ENCODE peak calls at places on chromosomes 3 and 15, in four cellular contexts. L, G, E and Q are unnamed samples.

GRCh38 chr15:53312707-53313106 is 446.8 kb downstream of the WDR72 start:
- DNase-seq in L (no peak), G (no peak), E (no peak), Q (no peak)

GRCh38 chr3:157582634-157582968 is 79.4 kb upstream of the VEPH1 start:
- DNase-seq in L (no peak), G (no peak), E (no peak), Q (no peak)

GRCh38 chr3:96700322-96701315 is 113.8 kb upstream of the EPHA6 start:
- DNase-seq in L (no peak), G (no peak), E (no peak), Q (no peak)

GRCh38 chr3:77468408-77469045 is 428.6 kb downstream of the ROBO2 start:
- DNase-seq in L (no peak), G (no peak), E (no peak), Q (no peak)

GRCh38 chr3:21752749-21753347 is 1.8 kb upstream of the ZNF385D start:
- DNase-seq in L (no peak), G (no peak), E (no peak), Q (no peak)

GRCh38 chr3:50519471-50520089 is 16.1 kb upstream of the CACNA2D2 start:
- DNase-seq in L (peak; percentile 58), G (no peak), E (peak; percentile 88), Q (peak; percentile 52)

GRCh38 chr15:92819312-92820232 is 80.6 kb upstream of the CHD2 start:
- DNase-seq in L (no peak), G (no peak), E (no peak), Q (no peak)

GRCh38 chr15:59087731-59088130 is 17.2 kb upstream of the CCNB2 start:
- DNase-seq in L (no peak), G (no peak), E (no peak), Q (no peak)

GRCh38 chr3:196377321-196377720 is 39.1 kb upstream of the TM4SF19 start:
- DNase-seq in L (no peak), G (no peak), E (no peak), Q (no peak)

GRCh38 chr15:69903476-69904295 is 194.0 kb downstream of the TLE3 start:
- DNase-seq in L (no peak), G (no peak), E (no peak), Q (no peak)

GRCh38 chr15:69758291-69758771 is 305.7 kb downstream of the RPLP1 start:
- DNase-seq in L (no peak), G (no peak), E (no peak), Q (no peak)

GRCh38 chr3:140186421-140186920 is 251.5 kb downstream of the CLSTN2 start:
- DNase-seq in L (no peak), G (no peak), E (no peak), Q (no peak)

GRCh38 chr3:14467723-14468620 is 65.6 kb downstream of the SLC6A6 start:
- DNase-seq in L (peak; percentile 37), G (no peak), E (no peak), Q (peak; percentile 33)

GRCh38 chr3:188284455-188285212 is 130.7 kb downstream of the LPP start:
- DNase-seq in L (no peak), G (no peak), E (no peak), Q (no peak)

GRCh38 chr3:32602206-32602605 is 31.5 kb upstream of the DYNC1LI1 start:
- DNase-seq in L (no peak), G (no peak), E (no peak), Q (no peak)

GRCh38 chr15:39304931-39305728 is 275.7 kb upstream of the THBS1 start:
- DNase-seq in L (no peak), G (no peak), E (no peak), Q (no peak)

GRCh38 chr3:147257972-147258371 is 148.4 kb downstream of the ZIC4 start:
- DNase-seq in L (no peak), G (no peak), E (no peak), Q (no peak)

GRCh38 chr3:133490468-133491351 is 82.8 kb upstream of the CDV3 start:
- DNase-seq in L (peak; percentile 38), G (no peak), E (peak; percentile 90), Q (no peak)

GRCh38 chr3:106765342-106765741 is 611.9 kb upstream of the CCDC54 start:
- DNase-seq in L (no peak), G (no peak), E (no peak), Q (no peak)

GRCh38 chr3:61830111-61830400 is 268.7 kb downstream of the PTPRG start:
- DNase-seq in L (no peak), G (no peak), E (no peak), Q (no peak)

GRCh38 chr3:18233987-18234716 is 191.0 kb downstream of the SATB1 start:
- DNase-seq in L (no peak), G (no peak), E (no peak), Q (no peak)

GRCh38 chr3:119294889-119295769 is 946 bp downstream of the ARHGAP31 start:
- DNase-seq in L (peak; percentile 61), G (no peak), E (peak; percentile 86), Q (peak; percentile 29)

GRCh38 chr3:196202516-196202970 is 8.7 kb downstream of the ZDHHC19 start:
- DNase-seq in L (no peak), G (no peak), E (peak; percentile 90), Q (no peak)

GRCh38 chr3:136957751-136958288 is at the start of gene IL20RB:
- DNase-seq in L (no peak), G (no peak), E (no peak), Q (no peak)

GRCh38 chr15:70245932-70246622 is 148.4 kb upstream of the TLE3 start:
- DNase-seq in L (no peak), G (no peak), E (peak; percentile 75), Q (no peak)

DNA sequence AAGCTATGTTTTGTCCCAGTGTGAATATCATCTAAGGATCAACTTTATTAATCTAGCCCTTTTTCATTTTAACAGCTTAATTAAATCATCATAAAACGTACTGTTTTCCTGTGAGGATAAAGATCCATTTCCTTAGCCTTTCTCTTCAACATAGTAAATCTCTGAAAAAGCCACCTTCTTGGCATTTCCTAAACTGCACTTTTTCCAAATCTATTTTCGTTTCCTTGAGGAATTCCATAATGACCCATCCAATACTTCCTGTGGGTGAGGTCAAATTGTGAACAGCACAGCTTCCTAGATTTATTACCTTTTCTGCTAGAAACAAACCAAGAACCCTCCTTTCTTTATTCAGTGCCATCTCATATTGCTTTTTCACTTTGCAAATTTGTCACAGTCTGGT is 129.4 kb upstream of the CNTN4 start:
- DNase-seq in L (no peak), G (no peak), E (no peak), Q (no peak)
- H3K9me3 ChIP-seq in L (no peaks in the 10 kb centered on the region), G (no peaks in the 10 kb centered on the region), E (no peaks in the 10 kb centered on the region), Q (no peaks in the 10 kb centered on the region)

DNA sequence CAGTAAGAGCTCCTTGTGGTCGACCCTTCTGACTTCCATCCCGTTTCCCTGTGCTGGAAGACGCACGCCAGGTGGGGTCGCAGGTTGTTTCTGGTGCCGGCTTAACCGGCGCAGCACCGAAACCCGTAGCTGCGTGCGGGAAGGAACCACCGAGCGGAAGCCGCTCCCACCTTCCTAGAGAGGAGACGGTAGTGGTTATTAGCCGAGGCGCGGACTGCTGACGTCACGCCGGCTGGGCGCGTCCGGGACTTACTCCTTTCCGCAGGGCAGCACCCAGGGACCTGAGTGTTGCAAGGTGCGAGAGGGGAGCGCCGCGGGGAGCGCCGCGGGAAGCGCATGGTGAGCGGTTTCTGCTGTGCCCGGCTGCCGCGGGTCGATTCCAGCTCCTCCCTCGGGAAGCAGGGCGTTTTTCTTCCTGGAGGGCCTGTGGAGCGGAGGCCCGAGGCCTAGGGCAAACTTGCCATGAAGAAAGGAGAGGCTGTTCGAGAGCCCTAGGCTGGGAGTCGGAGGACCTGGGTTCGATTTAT is at the start of gene ZNF501:
- DNase-seq in L (peak; percentile 83), G (no peak), E (peak; percentile 97), Q (peak; percentile 72)
- H3K9me3 ChIP-seq in L (peaks cover 11% of the 10 kb centered on the region), G (no peaks in the 10 kb centered on the region), E (peaks cover 87% of the 10 kb centered on the region), Q (peaks cover 29% of the 10 kb centered on the region)

DNA sequence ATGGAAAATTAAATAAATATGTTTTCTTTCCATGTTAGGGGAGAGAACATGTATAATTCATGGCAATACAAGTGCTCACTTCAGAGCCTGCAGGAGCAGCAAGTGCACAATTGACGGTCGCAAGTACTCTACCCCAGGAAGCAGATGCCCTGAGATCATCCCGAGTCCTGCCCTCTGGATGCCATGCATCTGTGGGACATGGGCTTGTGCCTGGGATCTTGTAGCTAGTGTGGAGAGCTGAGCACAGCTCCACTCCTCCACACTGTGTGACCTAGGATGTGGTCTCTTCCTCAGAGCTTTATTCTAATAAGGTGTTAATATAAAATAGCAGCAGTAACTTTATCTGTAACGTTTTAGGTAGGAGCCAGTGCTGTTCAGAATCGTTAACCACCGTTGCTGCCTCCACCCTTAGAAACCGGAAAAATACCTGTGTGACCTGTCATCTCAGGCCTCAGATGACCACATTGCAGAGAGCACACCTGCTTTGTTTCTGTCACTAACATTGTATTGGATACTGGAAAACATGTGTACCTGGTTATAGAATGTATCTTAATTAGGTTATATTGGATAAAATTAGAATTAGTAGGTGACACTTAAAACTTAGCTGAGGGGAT is 105.0 kb upstream of the GOLGA6L6 start:
- DNase-seq in L (no peak), G (no peak), E (peak; percentile 76), Q (no peak)
- H3K9me3 ChIP-seq in L (no peaks in the 10 kb centered on the region), G (no peaks in the 10 kb centered on the region), E (no peaks in the 10 kb centered on the region), Q (no peaks in the 10 kb centered on the region)

DNA sequence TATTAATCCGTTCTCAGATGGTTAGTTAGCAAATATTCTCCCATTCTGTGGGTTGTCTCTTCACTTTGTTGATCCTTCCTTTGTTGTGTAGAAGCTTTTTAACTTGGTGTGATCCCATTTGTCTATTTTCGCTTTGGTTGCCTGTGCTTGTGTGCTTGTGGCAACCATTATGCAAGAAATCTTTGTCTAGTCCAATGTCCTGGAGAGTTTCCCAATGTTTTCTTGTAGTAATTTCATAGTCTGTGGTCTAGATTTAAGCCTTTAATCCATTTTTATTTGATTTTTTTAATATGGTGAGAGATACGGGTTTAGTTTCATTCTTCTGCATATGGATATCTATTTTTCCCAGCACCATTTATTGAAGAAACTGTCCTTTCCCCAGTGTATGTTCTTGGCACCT is 59.8 kb downstream of the RASA2 start:
- DNase-seq in L (no peak), G (no peak), E (no peak), Q (no peak)
- H3K9me3 ChIP-seq in L (no peaks in the 10 kb centered on the region), G (peaks cover 14% of the 10 kb centered on the region), E (peaks cover 20% of the 10 kb centered on the region), Q (peaks cover 6% of the 10 kb centered on the region)

GRCh38 chr3:127889976-127890650 is 24.9 kb upstream of the KBTBD12 start:
- DNase-seq in L (no peak), G (no peak), E (no peak), Q (no peak)
- H3K9me3 ChIP-seq in L (no peaks in the 10 kb centered on the region), G (no peaks in the 10 kb centered on the region), E (peaks cover 13% of the 10 kb centered on the region), Q (peaks cover 2% of the 10 kb centered on the region)

GRCh38 chr3:135134293-135134692 is 339.2 kb downstream of the EPHB1 start:
- DNase-seq in L (no peak), G (no peak), E (no peak), Q (no peak)

GRCh38 chr3:135135445-135135844 is 340.4 kb downstream of the EPHB1 start:
- DNase-seq in L (no peak), G (no peak), E (no peak), Q (no peak)

GRCh38 chr3:135137296-135137695 is 342.2 kb downstream of the EPHB1 start:
- DNase-seq in L (no peak), G (no peak), E (no peak), Q (no peak)

GRCh38 chr3:135136361-135137100 is 341.5 kb downstream of the EPHB1 start:
- DNase-seq in L (no peak), G (no peak), E (no peak), Q (no peak)

DNA sequence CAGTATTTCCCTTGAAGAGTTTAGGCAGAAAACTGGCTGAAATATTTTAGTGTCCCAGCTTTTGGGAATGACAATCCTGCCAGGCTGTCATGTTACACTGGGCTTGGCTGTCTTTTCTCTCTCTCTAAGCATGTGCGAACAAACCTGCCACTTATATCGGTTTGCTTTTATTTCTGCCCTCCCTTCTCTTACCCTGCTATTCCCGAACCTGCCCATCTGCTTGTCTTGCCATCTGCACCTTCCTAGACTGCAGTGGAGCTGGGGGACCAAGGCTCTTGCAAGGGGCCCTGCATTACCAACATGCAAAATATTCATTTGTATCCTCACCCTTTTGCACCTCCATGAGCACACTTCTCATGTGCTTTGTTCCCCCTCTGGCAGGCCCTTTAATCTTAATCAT is 339.7 kb downstream of the EPHB1 start:
- DNase-seq in L (no peak), G (no peak), E (no peak), Q (no peak)
- H3K9me3 ChIP-seq in L (no peaks in the 10 kb centered on the region), G (no peaks in the 10 kb centered on the region), E (no peaks in the 10 kb centered on the region), Q (no peaks in the 10 kb centered on the region)